ENCODE peak calls at places on chromosomes 2 and 18, in four cellular contexts. One of them, this sample, is unnamed.

GRCh38 chr2:10834300-10834699 is 21.7 kb upstream of the PDIA6 start:
- DNase-seq in ovary: no peak
- DNase-seq in breast epithelium: no peak
- DNase-seq in tibial artery: no peak
- DNase-seq in this sample: no peak

GRCh38 chr2:12456293-12457151 is 260.2 kb upstream of the TRIB2 start:
- DNase-seq in breast epithelium: peak; percentile 62
- DNase-seq in ovary: peak; percentile 81
- DNase-seq in tibial artery: peak; percentile 96
- DNase-seq in this sample: no peak

GRCh38 chr18:75548353-75548752 is 120.8 kb upstream of the SMIM21 start:
- DNase-seq in ovary: no peak
- DNase-seq in tibial artery: no peak
- DNase-seq in breast epithelium: no peak
- DNase-seq in this sample: no peak

GRCh38 chr18:49630246-49630699 is 68.4 kb downstream of the LIPG start:
- DNase-seq in ovary: no peak
- DNase-seq in breast epithelium: no peak
- DNase-seq in tibial artery: no peak
- DNase-seq in this sample: no peak

GRCh38 chr18:10739152-10739551 is 213.3 kb downstream of the NAPG start:
- DNase-seq in tibial artery: no peak
- DNase-seq in ovary: no peak
- DNase-seq in breast epithelium: no peak
- DNase-seq in this sample: no peak

GRCh38 chr18:24019641-24020331 is 5.2 kb downstream of the TTC39C start:
- DNase-seq in tibial artery: no peak
- DNase-seq in breast epithelium: no peak
- DNase-seq in ovary: no peak
- DNase-seq in this sample: no peak

GRCh38 chr2:182866461-182867369 is at the start of gene FRZB:
- DNase-seq in tibial artery: peak; percentile 90
- DNase-seq in ovary: peak; percentile 80
- DNase-seq in breast epithelium: peak; percentile 56
- DNase-seq in this sample: no peak

GRCh38 chr2:805664-806063 is 128.5 kb upstream of the TMEM18 start:
- DNase-seq in ovary: no peak
- DNase-seq in tibial artery: no peak
- DNase-seq in breast epithelium: no peak
- DNase-seq in this sample: no peak

GRCh38 chr18:24553886-24554285 is 93.4 kb downstream of the HRH4 start:
- DNase-seq in tibial artery: no peak
- DNase-seq in ovary: no peak
- DNase-seq in breast epithelium: no peak
- DNase-seq in this sample: no peak

GRCh38 chr2:120958623-120959366 is 223.1 kb downstream of the GLI2 start:
- DNase-seq in breast epithelium: no peak
- DNase-seq in tibial artery: no peak
- DNase-seq in ovary: no peak
- DNase-seq in this sample: no peak

GRCh38 chr18:34806527-34806926 is 96.4 kb downstream of the DTNA start:
- DNase-seq in ovary: no peak
- DNase-seq in breast epithelium: no peak
- DNase-seq in tibial artery: no peak
- DNase-seq in this sample: no peak

GRCh38 chr2:223797811-223798721 is 39.3 kb downstream of the AP1S3 start:
- DNase-seq in breast epithelium: no peak
- DNase-seq in tibial artery: no peak
- DNase-seq in ovary: no peak
- DNase-seq in this sample: no peak

GRCh38 chr2:207515671-207516070 is 14.1 kb upstream of the CREB1 start:
- DNase-seq in breast epithelium: no peak
- DNase-seq in tibial artery: no peak
- DNase-seq in ovary: no peak
- DNase-seq in this sample: no peak

GRCh38 chr2:209523778-209524362 is 100.0 kb downstream of the MAP2 start:
- DNase-seq in breast epithelium: no peak
- DNase-seq in ovary: no peak
- DNase-seq in tibial artery: no peak
- DNase-seq in this sample: no peak

GRCh38 chr2:68193144-68193543 is 35.5 kb downstream of the PNO1 start:
- DNase-seq in tibial artery: no peak
- DNase-seq in breast epithelium: no peak
- DNase-seq in ovary: no peak
- DNase-seq in this sample: no peak

GRCh38 chr2:129337076-129337475 is 642.4 kb upstream of the RAB6C start:
- DNase-seq in breast epithelium: no peak
- DNase-seq in ovary: no peak
- DNase-seq in tibial artery: no peak
- DNase-seq in this sample: no peak

GRCh38 chr2:126534508-126534907 is 121.5 kb upstream of the GYPC start:
- DNase-seq in breast epithelium: no peak
- DNase-seq in tibial artery: no peak
- DNase-seq in ovary: no peak
- DNase-seq in this sample: no peak

GRCh38 chr18:63775166-63775730 is at the start of gene SERPINB7:
- DNase-seq in breast epithelium: no peak
- DNase-seq in tibial artery: no peak
- DNase-seq in ovary: no peak
- DNase-seq in this sample: no peak

GRCh38 chr18:9337875-9338274 is 3.3 kb downstream of the TWSG1 start:
- DNase-seq in tibial artery: no peak
- DNase-seq in ovary: no peak
- DNase-seq in breast epithelium: no peak
- DNase-seq in this sample: no peak

GRCh38 chr2:216281881-216282280 is 90.4 kb downstream of the MARCHF4 start:
- DNase-seq in breast epithelium: no peak
- DNase-seq in tibial artery: no peak
- DNase-seq in ovary: no peak
- DNase-seq in this sample: no peak

GRCh38 chr2:207037813-207038212 is 98.5 kb downstream of the CPO start:
- DNase-seq in breast epithelium: no peak
- DNase-seq in ovary: no peak
- DNase-seq in tibial artery: no peak
- DNase-seq in this sample: no peak

GRCh38 chr2:162840598-162841246 is 2.2 kb upstream of the KCNH7 start:
- DNase-seq in tibial artery: no peak
- DNase-seq in breast epithelium: peak; percentile 51
- DNase-seq in ovary: peak; percentile 29
- DNase-seq in this sample: peak; percentile 47

GRCh38 chr18:35378206-35378795 is 1.2 kb upstream of the ZNF396 start:
- DNase-seq in tibial artery: no peak
- DNase-seq in breast epithelium: no peak
- DNase-seq in ovary: no peak
- DNase-seq in this sample: no peak

GRCh38 chr2:222709191-222709891 is 37.9 kb downstream of the MOGAT1 start:
- DNase-seq in breast epithelium: no peak
- DNase-seq in ovary: no peak
- DNase-seq in tibial artery: peak; percentile 84
- DNase-seq in this sample: peak; percentile 84

GRCh38 chr2:211281430-211282073 is 725.2 kb downstream of the CPS1 start:
- DNase-seq in tibial artery: no peak
- DNase-seq in breast epithelium: no peak
- DNase-seq in ovary: no peak
- DNase-seq in this sample: no peak

GRCh38 chr18:37844209-37844970 is 278.8 kb upstream of the CELF4 start:
- DNase-seq in breast epithelium: no peak
- DNase-seq in ovary: no peak
- DNase-seq in tibial artery: no peak
- DNase-seq in this sample: no peak

GRCh38 chr2:113910110-113910717 is 20.3 kb downstream of the ACTR3 start:
- DNase-seq in ovary: no peak
- DNase-seq in tibial artery: no peak
- DNase-seq in breast epithelium: no peak
- DNase-seq in this sample: no peak

GRCh38 chr2:132542953-132543569 is 126.5 kb downstream of the GPR39 start:
- DNase-seq in tibial artery: no peak
- DNase-seq in breast epithelium: no peak
- DNase-seq in ovary: no peak
- DNase-seq in this sample: no peak

GRCh38 chr18:42064109-42064508 is 109.1 kb downstream of the PIK3C3 start:
- DNase-seq in ovary: no peak
- DNase-seq in tibial artery: no peak
- DNase-seq in breast epithelium: no peak
- DNase-seq in this sample: no peak

GRCh38 chr18:2971741-2972552 is 41.0 kb downstream of the LPIN2 start:
- DNase-seq in tibial artery: no peak
- DNase-seq in breast epithelium: no peak
- DNase-seq in ovary: no peak
- DNase-seq in this sample: peak; percentile 23

GRCh38 chr2:65061910-65062339 is 5.7 kb downstream of the CEP68 start:
- DNase-seq in ovary: no peak
- DNase-seq in breast epithelium: no peak
- DNase-seq in tibial artery: no peak
- DNase-seq in this sample: no peak

GRCh38 chr2:241609859-241610793 is 26.8 kb downstream of the THAP4 start:
- DNase-seq in ovary: peak; percentile 86
- DNase-seq in breast epithelium: peak; percentile 77
- DNase-seq in tibial artery: peak; percentile 89
- DNase-seq in this sample: peak; percentile 64

DNA sequence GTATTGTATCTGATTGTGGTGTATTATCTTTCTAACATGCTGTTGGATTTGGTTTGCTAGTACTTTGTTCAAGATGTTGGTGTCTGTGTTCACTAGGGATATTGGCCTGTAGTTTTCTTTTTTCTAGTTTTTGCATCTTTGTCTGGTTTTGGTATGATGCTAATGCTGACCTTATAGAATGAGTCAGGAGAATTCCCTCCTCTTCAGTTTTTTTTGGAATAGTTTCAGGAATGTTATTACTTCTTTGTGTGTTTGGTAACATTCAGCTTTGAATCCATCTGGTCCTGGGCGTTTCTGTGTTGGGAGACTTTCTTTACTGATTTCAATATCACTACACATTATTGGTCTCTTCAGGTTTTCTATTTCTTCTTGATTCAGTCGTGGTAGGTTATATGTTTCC is 124.2 kb upstream of the EPB41L5 start:
- DNase-seq in ovary: no peak
- DNase-seq in tibial artery: no peak
- DNase-seq in breast epithelium: no peak
- DNase-seq in this sample: no peak
- H3K27ac ChIP-seq in ovary: no peak overlapping the region
- H3K27ac ChIP-seq in tibial artery: no peak overlapping the region
- H3K27ac ChIP-seq in breast epithelium: no peak overlapping the region
- H3K27ac ChIP-seq in this sample: no peak overlapping the region

GRCh38 chr2:9260411-9261037 is 53.9 kb downstream of the ASAP2 start:
- DNase-seq in ovary: no peak
- DNase-seq in tibial artery: no peak
- DNase-seq in breast epithelium: no peak
- DNase-seq in this sample: no peak
- H3K27ac ChIP-seq in ovary: no peak overlapping the region
- H3K27ac ChIP-seq in tibial artery: peak overlapping the region; percentile 81
- H3K27ac ChIP-seq in breast epithelium: peak overlapping the region; percentile 72
- H3K27ac ChIP-seq in this sample: peak overlapping the region; percentile 82

GRCh38 chr2:218957685-218958084 is 1.8 kb upstream of the CDK5R2 start:
- DNase-seq in breast epithelium: no peak
- DNase-seq in ovary: no peak
- DNase-seq in tibial artery: no peak
- DNase-seq in this sample: no peak
- H3K27ac ChIP-seq in breast epithelium: no peak overlapping the region
- H3K27ac ChIP-seq in ovary: no peak overlapping the region
- H3K27ac ChIP-seq in tibial artery: no peak overlapping the region
- H3K27ac ChIP-seq in this sample: no peak overlapping the region

GRCh38 chr2:45910473-45911060 is 259.1 kb downstream of the PRKCE start:
- DNase-seq in ovary: no peak
- DNase-seq in tibial artery: no peak
- DNase-seq in breast epithelium: no peak
- DNase-seq in this sample: no peak
- H3K27ac ChIP-seq in ovary: no peak overlapping the region
- H3K27ac ChIP-seq in tibial artery: no peak overlapping the region
- H3K27ac ChIP-seq in breast epithelium: peak overlapping the region; percentile 83
- H3K27ac ChIP-seq in this sample: no peak overlapping the region

This sample was measured in substantia nigra.